ENCODE peak calls at places on chromosome 4, in eight cellular contexts. Y is activated T-cell treated with anti-CD3 and anti-CD28 coated beads, Interleukin-2, amount 50 U/mL, for 4 hours; K is hypothalamus; P is A549; D is SJSA1; J is NCI-H2081; S is activated CD8-positive, alpha-beta memory T cell treated with anti-CD3 and anti-CD28 coated beads, Interleukin-2, amount 10 ng/mL, durations not matched to agents 7 days and 5 days; R is amniotic epithelial cell. M is an unnamed sample.

GRCh38 chr4:47837582-47838294 is at the start of gene CORIN:
- DNase-seq in D (no peak), R (no peak), P (no peak), K (no peak), S (no peak), Y (peak; percentile 11), J (no peak), M (no peak)

GRCh38 chr4:62414563-62414962 is 1214.4 kb downstream of the ADGRL3 start:
- DNase-seq in P (no peak), D (no peak), Y (no peak), R (no peak), S (no peak), J (no peak), K (no peak), M (no peak)

GRCh38 chr4:103046416-103047290 is 27.1 kb upstream of the SLC9B1 start:
- DNase-seq in R (peak; percentile 50), J (no peak), S (peak; percentile 58), P (peak; percentile 50), Y (peak; percentile 18), D (peak; percentile 26), K (no peak), M (peak; percentile 3)

GRCh38 chr4:48746608-48747374 is 33.3 kb downstream of the FRYL start:
- DNase-seq in P (no peak), K (no peak), D (no peak), R (peak; percentile 9), J (no peak), Y (no peak), S (no peak), M (no peak)

GRCh38 chr4:40718571-40718970 is 31.2 kb upstream of the NSUN7 start:
- DNase-seq in S (no peak), D (no peak), K (no peak), J (no peak), P (no peak), Y (no peak), R (no peak), M (peak; percentile 76)

GRCh38 chr4:104989363-104989762 is 157.3 kb upstream of the TET2 start:
- DNase-seq in Y (no peak), S (no peak), P (no peak), J (no peak), K (no peak), R (peak; percentile 0), D (no peak), M (no peak)

GRCh38 chr4:74228691-74229640 is 71.0 kb downstream of the MTHFD2L start:
- DNase-seq in K (peak; percentile 21), J (peak; percentile 51), Y (peak; percentile 66), R (peak; percentile 73), P (peak; percentile 77), S (peak; percentile 84), D (peak; percentile 58), M (peak; percentile 36)

GRCh38 chr4:135515295-135515694 is 1313.7 kb upstream of the PABPC4L start:
- DNase-seq in P (no peak), D (no peak), Y (no peak), J (no peak), R (peak; percentile 43), S (no peak), K (no peak), M (no peak)

GRCh38 chr4:154416183-154416543 is 75.4 kb downstream of the DCHS2 start:
- DNase-seq in R (no peak), D (no peak), K (peak; percentile 67), S (no peak), Y (no peak), J (no peak), P (peak; percentile 6), M (no peak)

GRCh38 chr4:133150643-133151300 is 1.7 kb downstream of the PCDH10 start:
- DNase-seq in P (peak; percentile 14), R (peak; percentile 24), K (peak; percentile 82), J (peak; percentile 9), S (no peak), D (no peak), Y (no peak), M (no peak)

GRCh38 chr4:25448379-25449109 is 71.5 kb downstream of the ANAPC4 start:
- DNase-seq in J (no peak), Y (no peak), D (peak; percentile 24), K (no peak), S (no peak), P (no peak), R (peak; percentile 21), M (peak; percentile 6)

GRCh38 chr4:1126506-1126905 is 13.1 kb upstream of the RNF212 start:
- DNase-seq in P (no peak), Y (no peak), R (no peak), D (no peak), S (no peak), J (no peak), K (no peak), M (no peak)

GRCh38 chr4:14022428-14022827 is 394.9 kb upstream of the BOD1L1 start:
- DNase-seq in S (no peak), K (no peak), D (no peak), R (peak; percentile 82), J (no peak), Y (no peak), P (peak; percentile 5), M (no peak)

GRCh38 chr4:42654606-42655005 is 2.3 kb downstream of the ATP8A1 start:
- DNase-seq in D (peak; percentile 4), R (peak; percentile 92), P (no peak), S (no peak), K (peak; percentile 64), J (no peak), Y (no peak), M (no peak)

GRCh38 chr4:25966171-25966570 is 52.2 kb downstream of the SMIM20 start:
- DNase-seq in K (no peak), P (no peak), J (no peak), D (no peak), R (no peak), Y (no peak), S (no peak), M (no peak)

GRCh38 chr4:184583738-184584502 is 65.3 kb downstream of the CASP3 start:
- DNase-seq in R (no peak), J (no peak), D (no peak), P (no peak), Y (no peak), K (no peak), S (no peak), M (no peak)

GRCh38 chr4:145061325-145061920 is 36.6 kb downstream of the ANAPC10 start:
- DNase-seq in P (peak; percentile 57), D (peak; percentile 43), S (no peak), J (peak; percentile 3), R (peak; percentile 61), K (no peak), Y (no peak), M (no peak)

GRCh38 chr4:75705198-75705712 is 19.1 kb upstream of the USO1 start:
- DNase-seq in R (no peak), S (no peak), Y (no peak), J (no peak), P (no peak), K (no peak), D (no peak), M (no peak)

GRCh38 chr4:88659061-88659889 is 38.4 kb downstream of the NAP1L5 start:
- DNase-seq in D (peak; percentile 13), J (peak; percentile 30), Y (peak; percentile 14), S (peak; percentile 47), P (peak; percentile 67), R (peak; percentile 76), K (peak; percentile 38), M (peak; percentile 49)

GRCh38 chr4:163367651-163368050 is 24.0 kb downstream of the NPY5R start:
- DNase-seq in Y (no peak), J (no peak), S (no peak), K (no peak), R (no peak), D (no peak), P (no peak), M (no peak)

GRCh38 chr4:15740764-15741404 is 37.2 kb upstream of the CD38 start:
- DNase-seq in S (no peak), Y (no peak), K (no peak), D (no peak), P (no peak), R (no peak), J (no peak), M (no peak)

GRCh38 chr4:152398060-152398459 is 137.8 kb downstream of the FBXW7 start:
- DNase-seq in D (no peak), Y (no peak), K (no peak), S (no peak), J (no peak), P (peak; percentile 7), R (peak; percentile 20), M (no peak)

GRCh38 chr4:129747756-129748155 is 651.8 kb downstream of the C4orf33 start:
- DNase-seq in R (no peak), K (no peak), P (no peak), Y (no peak), D (no peak), J (no peak), S (no peak), M (peak; percentile 15)

GRCh38 chr4:106062452-106062875 is 167.2 kb downstream of the NPNT start:
- DNase-seq in R (peak; percentile 88), P (peak; percentile 19), J (no peak), S (no peak), Y (no peak), D (peak; percentile 86), K (no peak), M (peak; percentile 31)

GRCh38 chr4:6386091-6386490 is 86.3 kb downstream of the PPP2R2C start:
- DNase-seq in K (no peak), S (no peak), R (no peak), Y (no peak), J (no peak), P (no peak), D (no peak), M (no peak)

GRCh38 chr4:83552924-83553323 is 17.0 kb downstream of the GPAT3 start:
- DNase-seq in Y (no peak), P (peak; percentile 52), R (peak; percentile 94), D (peak; percentile 18), S (no peak), J (no peak), K (no peak), M (no peak)

GRCh38 chr4:173167793-173168395 is 717 bp upstream of the GALNT7 start:
- DNase-seq in D (peak; percentile 46), R (peak; percentile 25), Y (peak; percentile 18), K (peak; percentile 68), P (peak; percentile 67), S (peak; percentile 51), J (peak; percentile 38), M (peak; percentile 78)

GRCh38 chr4:81527115-81527514 is 55.4 kb upstream of the RASGEF1B start:
- DNase-seq in S (no peak), J (no peak), P (no peak), D (no peak), Y (no peak), R (no peak), K (peak; percentile 2), M (no peak)

GRCh38 chr4:147733614-147734344 is 1.9 kb downstream of the ARHGAP10 start:
- DNase-seq in K (no peak), J (no peak), D (no peak), P (no peak), R (no peak), Y (no peak), S (no peak), M (peak; percentile 48)

GRCh38 chr4:20299515-20299914 is 47.8 kb downstream of the SLIT2 start:
- DNase-seq in K (no peak), D (peak; percentile 54), R (peak; percentile 26), P (peak; percentile 4), S (no peak), Y (no peak), J (peak; percentile 66), M (no peak)

GRCh38 chr4:54400802-54401201 is 171.7 kb downstream of the PDGFRA start:
- DNase-seq in J (no peak), S (no peak), D (peak; percentile 14), K (peak; percentile 68), Y (no peak), P (peak; percentile 3), R (peak; percentile 51), M (no peak)

GRCh38 chr4:128686810-128687209 is 122.7 kb upstream of the JADE1 start:
- DNase-seq in K (no peak), P (no peak), Y (no peak), S (no peak), R (no peak), J (no peak), D (no peak), M (no peak)

GRCh38 chr4:8761167-8761823 is 110.3 kb downstream of the HMX1 start:
- DNase-seq in P (no peak), D (no peak), S (no peak), Y (no peak), R (no peak), J (no peak), K (no peak), M (no peak)

GRCh38 chr4:110959041-110959643 is 336.3 kb upstream of the PITX2 start:
- DNase-seq in J (no peak), Y (no peak), P (peak; percentile 1), S (no peak), K (no peak), D (peak; percentile 23), R (peak; percentile 82), M (no peak)

M was measured in PC-9.